ENCODE peak calls at places on chromosomes 3 and 15, in five cellular contexts. D, W, R, Y and C are unnamed samples.

GRCh38 chr15:66936115-66936863 is 129.1 kb upstream of the SMAD3 start:
- DNase-seq in D (no peak), Y (no peak), W (no peak), R (peak; percentile 61), C (peak; percentile 76)

GRCh38 chr3:15273214-15273613 is 59.2 kb downstream of the SH3BP5 start:
- DNase-seq in R (no peak), W (no peak), D (no peak), Y (no peak), C (peak; percentile 56)

GRCh38 chr3:62558549-62559112 is 185.3 kb upstream of the FEZF2 start:
- DNase-seq in D (peak; percentile 2), W (no peak), R (no peak), Y (peak; percentile 15), C (no peak)

GRCh38 chr15:74428442-74428787 is 5.3 kb downstream of the SEMA7A start:
- DNase-seq in D (no peak), Y (no peak), R (no peak), W (no peak), C (no peak)

GRCh38 chr3:77354958-77355357 is 315.1 kb downstream of the ROBO2 start:
- DNase-seq in R (no peak), W (no peak), Y (no peak), D (no peak), C (no peak)

GRCh38 chr15:73927476-73928240 is 1.4 kb downstream of the LOXL1 start:
- DNase-seq in D (peak; percentile 49), Y (peak; percentile 73), R (peak; percentile 95), W (peak; percentile 82), C (no peak)

GRCh38 chr3:142866841-142867631 is 21.8 kb downstream of the PCOLCE2 start:
- DNase-seq in R (no peak), W (peak; percentile 58), D (peak; percentile 51), Y (no peak), C (no peak)

GRCh38 chr15:74382004-74382816 is 14.8 kb upstream of the CYP11A1 start:
- DNase-seq in R (peak; percentile 91), Y (peak; percentile 90), W (peak; percentile 91), D (peak; percentile 62), C (peak; percentile 86)

GRCh38 chr3:10984371-10984896 is 8.1 kb upstream of the SLC6A1 start:
- DNase-seq in Y (no peak), W (no peak), D (no peak), R (no peak), C (no peak)

GRCh38 chr3:52456169-52456799 is 880 bp downstream of the NISCH start:
- DNase-seq in D (no peak), W (no peak), Y (peak; percentile 43), R (no peak), C (peak; percentile 78)

GRCh38 chr3:194034556-194035336 is 101.2 kb upstream of the HES1 start:
- DNase-seq in R (no peak), W (no peak), D (no peak), Y (no peak), C (no peak)

GRCh38 chr3:194032828-194033435 is 103.0 kb upstream of the HES1 start:
- DNase-seq in Y (no peak), D (no peak), R (peak; percentile 38), W (no peak), C (no peak)

GRCh38 chr3:194035406-194036138 is 100.4 kb upstream of the HES1 start:
- DNase-seq in R (no peak), Y (no peak), D (no peak), W (peak; percentile 43), C (no peak)

GRCh38 chr3:194040501-194041273 is 95.3 kb upstream of the HES1 start:
- DNase-seq in D (no peak), W (no peak), R (no peak), Y (no peak), C (no peak)

DNA sequence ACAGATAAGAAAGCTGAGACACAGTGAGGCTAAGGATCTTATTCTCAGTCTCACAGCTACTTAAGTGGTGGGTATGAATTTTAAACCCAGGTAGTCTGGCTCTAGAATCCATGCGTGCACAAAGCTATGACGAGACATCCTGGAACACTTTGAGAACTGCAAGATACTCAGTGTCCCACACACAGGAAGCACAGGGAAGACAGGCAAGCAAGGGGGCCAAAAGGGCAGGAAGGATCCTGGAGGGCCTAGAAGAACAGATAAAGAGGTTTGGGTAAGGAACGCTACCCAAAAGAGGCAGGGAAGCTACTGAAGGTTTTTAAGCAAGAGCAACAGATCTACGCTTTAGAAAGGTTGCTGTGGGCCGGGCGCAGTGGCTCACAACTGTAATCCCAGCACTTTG is 99.1 kb upstream of the HES1 start:
- DNase-seq in Y (no peak), R (no peak), D (no peak), W (no peak), C (no peak)
- TF ChIP-seq EP300 in Y (no peak), R (peak; percentile 81), D (no peak), W (no peak), C (no peak)

GRCh38 chr3:114378760-114379159 is 84.9 kb downstream of the TIGIT start:
- DNase-seq in D (no peak), R (no peak), Y (no peak), W (no peak), C (no peak)

GRCh38 chr3:114376516-114376915 is 82.7 kb downstream of the TIGIT start:
- DNase-seq in Y (no peak), D (no peak), R (no peak), W (no peak), C (no peak)

GRCh38 chr3:114379266-114379665 is 85.4 kb downstream of the TIGIT start:
- DNase-seq in R (no peak), Y (no peak), D (no peak), W (no peak), C (no peak)

GRCh38 chr3:114377426-114377825 is 83.6 kb downstream of the TIGIT start:
- DNase-seq in R (no peak), W (no peak), Y (no peak), D (no peak), C (no peak)

DNA sequence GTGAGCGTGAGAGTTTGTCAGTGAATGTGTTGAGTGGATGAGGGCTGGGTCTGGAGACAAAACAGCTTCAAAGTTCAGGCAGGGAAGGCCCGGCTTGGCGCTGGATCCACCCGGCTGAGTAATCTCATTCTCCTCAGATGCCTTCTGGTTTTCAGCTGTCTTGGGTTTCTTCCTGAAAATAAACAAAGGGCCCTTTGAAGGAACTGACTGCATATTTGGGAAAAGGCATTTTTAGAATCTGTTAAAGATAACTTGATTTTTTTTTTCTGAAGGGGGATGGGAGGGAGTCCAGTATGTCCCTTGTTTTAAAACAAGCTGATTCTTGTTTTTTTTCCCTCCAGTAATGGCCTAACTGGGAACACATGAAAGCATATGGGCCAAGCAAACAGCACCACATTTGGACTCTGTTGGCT is 86.4 kb downstream of the TIGIT start:
- DNase-seq in R (peak; percentile 8), W (peak; percentile 29), D (peak; percentile 6), Y (no peak), C (peak; percentile 87)
- TF ChIP-seq EP300 in R (no peak), W (no peak), D (no peak), Y (no peak), C (no peak)

GRCh38 chr15:83835384-83836010 is 181.6 kb downstream of the ADAMTSL3 start:
- DNase-seq in D (no peak), W (no peak), Y (no peak), R (no peak), C (no peak)
- TF ChIP-seq EP300 in D (no peak), W (no peak), Y (no peak), R (no peak), C (no peak)

GRCh38 chr3:161915283-161915682 is 418.7 kb downstream of the OTOL1 start:
- DNase-seq in D (no peak), Y (no peak), R (no peak), W (no peak), C (no peak)
- TF ChIP-seq EP300 in D (no peak), Y (no peak), R (no peak), W (no peak), C (no peak)

GRCh38 chr3:7621645-7622044 is 760.7 kb downstream of the GRM7 start:
- DNase-seq in Y (no peak), W (no peak), R (no peak), D (no peak), C (no peak)
- TF ChIP-seq EP300 in Y (no peak), W (no peak), R (no peak), D (no peak), C (no peak)

GRCh38 chr3:98967758-98968157 is 66.3 kb upstream of the DCBLD2 start:
- DNase-seq in Y (no peak), D (no peak), R (no peak), W (no peak), C (no peak)
- TF ChIP-seq EP300 in Y (no peak), D (no peak), R (no peak), W (no peak), C (no peak)

DNA sequence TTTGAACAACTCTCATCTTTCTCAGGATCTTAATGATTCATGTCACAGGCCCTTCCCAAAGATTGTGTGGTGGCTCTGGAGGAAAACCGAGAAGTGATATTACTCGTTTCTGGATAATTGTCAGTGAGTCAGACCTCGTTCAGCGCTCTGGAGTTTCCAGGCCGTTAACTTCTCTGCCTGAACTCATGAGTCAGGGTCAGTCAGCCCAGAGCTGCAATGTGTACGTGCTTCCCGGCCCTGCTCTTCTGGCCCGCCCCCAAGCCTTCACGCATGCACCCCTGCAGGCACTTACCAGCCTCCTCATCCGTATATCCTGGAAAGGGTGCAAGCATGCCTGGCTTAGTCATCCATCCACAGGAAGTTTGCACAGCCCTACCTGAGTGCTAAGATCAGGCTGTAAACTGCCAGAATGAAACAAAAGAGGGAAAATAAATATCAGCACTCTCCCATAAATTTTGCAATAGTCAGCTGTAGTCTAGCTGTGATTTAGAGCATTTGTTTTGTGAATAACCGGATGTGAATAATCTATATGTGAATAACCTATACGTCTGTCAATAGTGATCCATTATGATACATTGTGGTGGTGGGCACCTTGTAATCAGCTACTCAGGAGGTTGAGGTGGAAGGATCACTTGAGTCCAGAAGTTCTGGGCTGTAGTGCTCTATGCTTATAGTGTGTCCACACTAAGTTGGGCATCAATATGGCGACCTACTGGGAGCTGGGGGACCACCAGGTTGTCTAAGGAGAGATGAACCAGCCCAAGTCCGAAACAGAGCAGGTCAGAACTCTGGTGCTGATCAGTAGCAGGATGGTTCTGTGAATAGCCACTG is 35.3 kb upstream of the SEMA4B start:
- DNase-seq in Y (peak; percentile 78), R (peak; percentile 87), W (peak; percentile 87), D (peak; percentile 100), C (peak; percentile 82)
- TF ChIP-seq EP300 in Y (peak; percentile 59), R (peak; percentile 47), W (no peak), D (peak; percentile 95), C (no peak)

GRCh38 chr3:196632033-196632751 is 7.3 kb upstream of the NRROS start:
- DNase-seq in W (peak; percentile 85), Y (peak; percentile 96), D (peak; percentile 70), R (peak; percentile 96), C (peak; percentile 87)
- TF ChIP-seq EP300 in W (no peak), Y (peak; percentile 67), D (no peak), R (no peak), C (no peak)